ENCODE peak calls at places on chromosomes 16 and 17, in six cellular contexts. One of them, this sample, is unnamed. For H3K36me3, the result is how much of the 10 kb centered on the place peaks cover.

GRCh38 chr17:76005263-76006149 is 4.9 kb downstream of the CDK3 start:
- DNase-seq in aorta: peak
- DNase-seq in prostate gland: peak
- DNase-seq in BJ: no peak
- DNase-seq in neural progenitor cell: peak
- DNase-seq in IMR-90: peak
- DNase-seq in this sample: peak

GRCh38 chr17:56928586-56928985 is 14.7 kb upstream of the TRIM25 start:
- DNase-seq in IMR-90: no peak
- DNase-seq in BJ: no peak
- DNase-seq in aorta: no peak
- DNase-seq in prostate gland: no peak
- DNase-seq in neural progenitor cell: no peak
- DNase-seq in this sample: no peak

GRCh38 chr17:42698736-42699414 is 16.5 kb downstream of the CNTNAP1 start:
- DNase-seq in aorta: peak
- DNase-seq in prostate gland: no peak
- DNase-seq in IMR-90: peak
- DNase-seq in BJ: peak
- DNase-seq in neural progenitor cell: peak
- DNase-seq in this sample: peak

GRCh38 chr17:82228842-82229685 is at the start of gene SLC16A3:
- DNase-seq in IMR-90: peak
- DNase-seq in aorta: peak
- DNase-seq in neural progenitor cell: peak
- DNase-seq in prostate gland: no peak
- DNase-seq in BJ: no peak
- DNase-seq in this sample: peak

GRCh38 chr17:82098939-82099765 is 1.1 kb upstream of the FASN start:
- DNase-seq in neural progenitor cell: peak
- DNase-seq in prostate gland: no peak
- DNase-seq in BJ: no peak
- DNase-seq in aorta: no peak
- DNase-seq in IMR-90: no peak
- DNase-seq in this sample: no peak

GRCh38 chr17:20009052-20009301 is 182 bp upstream of the SPECC1 start:
- DNase-seq in neural progenitor cell: no peak
- DNase-seq in BJ: no peak
- DNase-seq in IMR-90: no peak
- DNase-seq in prostate gland: no peak
- DNase-seq in aorta: no peak
- DNase-seq in this sample: no peak

GRCh38 chr17:57195790-57196460 is 60.4 kb upstream of the MSI2 start:
- DNase-seq in neural progenitor cell: no peak
- DNase-seq in BJ: no peak
- DNase-seq in aorta: no peak
- DNase-seq in prostate gland: peak
- DNase-seq in IMR-90: no peak
- DNase-seq in this sample: no peak

GRCh38 chr17:269616-270514 is 82.7 kb downstream of the RPH3AL start:
- DNase-seq in IMR-90: no peak
- DNase-seq in BJ: no peak
- DNase-seq in prostate gland: no peak
- DNase-seq in aorta: peak
- DNase-seq in neural progenitor cell: no peak
- DNase-seq in this sample: no peak

GRCh38 chr17:34246436-34246835 is 8.6 kb upstream of the CCL2 start:
- DNase-seq in IMR-90: no peak
- DNase-seq in prostate gland: no peak
- DNase-seq in neural progenitor cell: no peak
- DNase-seq in BJ: no peak
- DNase-seq in aorta: no peak
- DNase-seq in this sample: no peak

GRCh38 chr17:297758-298157 is 54.8 kb downstream of the RPH3AL start:
- DNase-seq in neural progenitor cell: no peak
- DNase-seq in aorta: peak
- DNase-seq in BJ: no peak
- DNase-seq in IMR-90: no peak
- DNase-seq in prostate gland: no peak
- DNase-seq in this sample: no peak

GRCh38 chr17:83053021-83053778 is 26.2 kb upstream of the METRNL start:
- DNase-seq in IMR-90: peak
- DNase-seq in BJ: no peak
- DNase-seq in neural progenitor cell: peak
- DNase-seq in prostate gland: no peak
- DNase-seq in aorta: peak
- DNase-seq in this sample: no peak

GRCh38 chr16:90011196-90011819 is 7.9 kb downstream of the DBNDD1 start:
- DNase-seq in neural progenitor cell: no peak
- DNase-seq in IMR-90: no peak
- DNase-seq in BJ: no peak
- DNase-seq in prostate gland: no peak
- DNase-seq in aorta: no peak
- DNase-seq in this sample: no peak

GRCh38 chr16:78648517-78648916 is 549.1 kb downstream of the WWOX start:
- DNase-seq in IMR-90: no peak
- DNase-seq in aorta: no peak
- DNase-seq in neural progenitor cell: no peak
- DNase-seq in BJ: no peak
- DNase-seq in prostate gland: no peak
- DNase-seq in this sample: no peak

GRCh38 chr17:75839942-75840778 is 4.0 kb downstream of the UNC13D start:
- DNase-seq in neural progenitor cell: no peak
- DNase-seq in aorta: no peak
- DNase-seq in prostate gland: no peak
- DNase-seq in IMR-90: no peak
- DNase-seq in BJ: no peak
- DNase-seq in this sample: no peak

GRCh38 chr17:300881-301280 is 51.7 kb downstream of the RPH3AL start:
- DNase-seq in aorta: peak
- DNase-seq in BJ: no peak
- DNase-seq in neural progenitor cell: no peak
- DNase-seq in IMR-90: no peak
- DNase-seq in prostate gland: no peak
- DNase-seq in this sample: no peak

GRCh38 chr16:31436221-31437045 is 6.2 kb downstream of the ZNF843 start:
- DNase-seq in BJ: no peak
- DNase-seq in aorta: peak
- DNase-seq in neural progenitor cell: no peak
- DNase-seq in prostate gland: no peak
- DNase-seq in IMR-90: no peak
- DNase-seq in this sample: no peak

GRCh38 chr16:90083139-90083538 is 6.0 kb upstream of the PRDM7 start:
- DNase-seq in aorta: no peak
- DNase-seq in prostate gland: no peak
- DNase-seq in BJ: no peak
- DNase-seq in neural progenitor cell: no peak
- DNase-seq in IMR-90: no peak
- DNase-seq in this sample: no peak

GRCh38 chr16:19840524-19841110 is 44.0 kb downstream of the GPRC5B start:
- DNase-seq in neural progenitor cell: no peak
- DNase-seq in aorta: no peak
- DNase-seq in IMR-90: no peak
- DNase-seq in prostate gland: no peak
- DNase-seq in BJ: no peak
- DNase-seq in this sample: no peak

GRCh38 chr16:83603981-83604570 is 203.7 kb upstream of the HSBP1 start:
- DNase-seq in aorta: no peak
- DNase-seq in IMR-90: no peak
- DNase-seq in BJ: no peak
- DNase-seq in prostate gland: no peak
- DNase-seq in neural progenitor cell: no peak
- DNase-seq in this sample: no peak

GRCh38 chr17:65463242-65463641 is 98.2 kb downstream of the AXIN2 start:
- DNase-seq in IMR-90: peak
- DNase-seq in BJ: no peak
- DNase-seq in aorta: peak
- DNase-seq in prostate gland: peak
- DNase-seq in neural progenitor cell: no peak
- DNase-seq in this sample: peak

GRCh38 chr17:66423436-66423922 is 121.1 kb downstream of the PRKCA start:
- DNase-seq in neural progenitor cell: no peak
- DNase-seq in prostate gland: no peak
- DNase-seq in BJ: no peak
- DNase-seq in IMR-90: no peak
- DNase-seq in aorta: no peak
- DNase-seq in this sample: no peak

GRCh38 chr16:27111486-27111885 is 44.8 kb downstream of the C16orf82 start:
- DNase-seq in BJ: no peak
- DNase-seq in neural progenitor cell: no peak
- DNase-seq in IMR-90: no peak
- DNase-seq in prostate gland: no peak
- DNase-seq in aorta: no peak
- DNase-seq in this sample: no peak

GRCh38 chr17:79912552-79913330 is 73.5 kb upstream of the CBX4 start:
- DNase-seq in aorta: no peak
- DNase-seq in BJ: no peak
- DNase-seq in IMR-90: no peak
- DNase-seq in neural progenitor cell: no peak
- DNase-seq in prostate gland: no peak
- DNase-seq in this sample: no peak

GRCh38 chr16:50025544-50025931 is 513 bp downstream of the CNEP1R1 start:
- DNase-seq in neural progenitor cell: no peak
- DNase-seq in aorta: no peak
- DNase-seq in IMR-90: no peak
- DNase-seq in prostate gland: no peak
- DNase-seq in BJ: no peak
- DNase-seq in this sample: no peak

GRCh38 chr16:77738706-77739105 is 16.4 kb downstream of the NUDT7 start:
- DNase-seq in prostate gland: no peak
- DNase-seq in neural progenitor cell: no peak
- DNase-seq in aorta: no peak
- DNase-seq in BJ: no peak
- DNase-seq in IMR-90: no peak
- DNase-seq in this sample: no peak

GRCh38 chr17:56770427-56770826 is 63.3 kb downstream of the C17orf67 start:
- DNase-seq in prostate gland: no peak
- DNase-seq in BJ: no peak
- DNase-seq in neural progenitor cell: no peak
- DNase-seq in IMR-90: no peak
- DNase-seq in aorta: no peak
- DNase-seq in this sample: no peak

DNA sequence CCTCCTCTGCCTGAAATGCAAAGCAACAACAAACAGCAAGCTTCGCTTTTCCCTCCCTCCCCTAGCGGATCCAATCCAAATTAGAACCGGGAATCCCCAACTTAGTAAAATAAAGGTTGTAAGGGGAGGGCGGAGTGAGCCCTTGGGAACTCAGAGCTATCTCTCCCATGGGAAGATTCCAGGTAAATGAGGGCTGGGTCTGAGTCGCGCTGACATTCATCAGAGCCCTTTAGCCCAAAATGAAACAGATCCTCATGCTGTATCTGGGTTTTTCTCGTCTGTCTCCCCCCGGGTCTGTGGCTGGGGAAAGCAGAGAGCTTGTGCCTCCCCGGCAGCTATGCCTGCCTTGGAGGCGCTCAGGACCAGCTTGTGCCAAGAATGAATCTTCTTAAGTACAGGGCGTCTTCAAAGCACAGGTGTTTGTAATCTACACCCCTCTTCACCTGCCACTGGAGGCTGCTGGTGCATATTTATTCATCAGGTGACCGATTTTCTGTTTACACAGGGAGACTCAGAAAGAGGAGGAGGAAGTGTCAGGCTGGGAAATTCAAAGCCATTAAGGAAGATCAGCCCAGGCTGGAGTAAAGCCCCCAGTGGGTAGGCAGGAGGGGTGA is 55.0 kb upstream of the GSE1 start:
- DNase-seq in prostate gland: peak
- DNase-seq in aorta: no peak
- DNase-seq in BJ: no peak
- DNase-seq in IMR-90: no peak
- DNase-seq in neural progenitor cell: no peak
- DNase-seq in this sample: no peak
- H3K4me3 ChIP-seq in prostate gland: no peak
- H3K4me3 ChIP-seq in aorta: no peak
- H3K4me3 ChIP-seq in BJ: peak
- H3K4me3 ChIP-seq in IMR-90: no peak
- H3K4me3 ChIP-seq in neural progenitor cell: peak
- H3K4me3 ChIP-seq in this sample: peak

DNA sequence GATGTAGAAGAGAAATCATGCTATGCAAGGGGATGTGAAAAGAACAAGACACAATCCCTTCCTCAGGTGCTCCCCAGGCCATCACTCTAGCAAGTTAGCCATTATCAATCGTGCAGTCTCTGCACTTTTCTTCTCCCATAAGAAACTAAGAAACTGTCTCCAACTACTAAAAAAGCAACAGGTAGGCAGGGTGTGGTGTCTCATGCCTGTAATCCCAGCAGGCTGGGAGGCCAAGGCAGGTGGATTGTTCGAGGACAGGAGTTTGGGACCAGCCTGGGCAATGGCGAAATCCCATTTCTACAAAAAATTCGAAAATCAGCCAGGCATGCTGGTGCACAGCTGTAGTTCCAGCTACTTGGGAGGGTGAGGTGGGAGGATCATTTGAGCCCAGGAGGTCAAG is 13.8 kb downstream of the PARN start:
- DNase-seq in BJ: no peak
- DNase-seq in IMR-90: no peak
- DNase-seq in neural progenitor cell: no peak
- DNase-seq in prostate gland: no peak
- DNase-seq in aorta: no peak
- DNase-seq in this sample: no peak
- H3K36me3 ChIP-seq in BJ: under half
- H3K36me3 ChIP-seq in IMR-90: under half
- H3K36me3 ChIP-seq in neural progenitor cell: under half
- H3K36me3 ChIP-seq in prostate gland: under half
- H3K36me3 ChIP-seq in aorta: under half
- H3K36me3 ChIP-seq in this sample: half or more

DNA sequence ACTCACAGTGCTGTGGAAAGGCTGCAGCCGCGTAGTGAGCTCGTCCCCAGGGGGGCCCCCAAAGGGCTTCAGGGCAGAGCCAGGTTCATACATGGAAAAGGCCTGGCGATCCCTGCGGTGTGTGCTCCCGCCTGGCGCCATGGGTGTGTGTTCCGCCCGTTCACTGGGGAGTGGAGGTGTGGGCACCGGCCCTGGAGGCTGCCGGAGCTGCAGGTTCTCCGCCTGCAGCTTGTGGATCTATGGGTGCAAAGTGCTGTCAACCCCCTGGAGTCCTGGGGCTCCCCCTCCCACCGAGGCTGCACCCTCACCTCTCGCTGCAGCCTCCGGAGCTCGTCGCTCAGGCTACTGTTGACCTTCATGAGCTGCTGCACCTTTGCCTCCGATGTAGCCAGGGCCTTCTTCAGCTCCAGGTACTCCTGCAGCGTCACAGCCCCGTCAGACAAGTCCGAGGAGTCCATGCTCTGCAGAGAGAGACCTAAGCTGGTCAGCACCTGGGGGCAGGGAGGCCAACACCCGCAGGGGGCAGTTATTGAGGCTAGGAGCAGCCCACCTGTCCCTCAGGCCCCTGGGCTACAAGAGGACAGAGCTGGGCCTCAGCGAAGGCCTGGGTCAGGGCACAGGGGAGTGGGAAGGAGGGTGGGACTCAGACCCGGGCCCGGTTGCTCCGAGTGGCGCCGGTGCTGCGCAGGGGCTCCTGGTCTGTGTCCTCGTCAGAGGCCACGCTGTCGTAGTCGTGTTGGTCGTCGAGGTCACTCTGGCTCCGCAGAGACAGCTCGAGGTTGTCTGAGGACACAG is 7.9 kb downstream of the TP53I13 start:
- DNase-seq in BJ: no peak
- DNase-seq in aorta: peak
- DNase-seq in neural progenitor cell: no peak
- DNase-seq in prostate gland: no peak
- DNase-seq in IMR-90: no peak
- DNase-seq in this sample: no peak
- H3K4me3 ChIP-seq in BJ: no peak
- H3K4me3 ChIP-seq in aorta: no peak
- H3K4me3 ChIP-seq in neural progenitor cell: no peak
- H3K4me3 ChIP-seq in prostate gland: no peak
- H3K4me3 ChIP-seq in IMR-90: no peak
- H3K4me3 ChIP-seq in this sample: no peak

GRCh38 chr16:81167851-81168250 is 70.6 kb upstream of the BCO1 start:
- DNase-seq in BJ: no peak
- DNase-seq in aorta: peak
- DNase-seq in IMR-90: no peak
- DNase-seq in neural progenitor cell: no peak
- DNase-seq in prostate gland: no peak
- DNase-seq in this sample: no peak
- H3K36me3 ChIP-seq in BJ: under half
- H3K36me3 ChIP-seq in aorta: under half
- H3K36me3 ChIP-seq in IMR-90: under half
- H3K36me3 ChIP-seq in neural progenitor cell: under half
- H3K36me3 ChIP-seq in prostate gland: under half
- H3K36me3 ChIP-seq in this sample: under half